ENCODE peak calls at places on chromosomes 3 and 15, in eight cellular contexts. Y is AG09309; Z is lower leg skin; U is epithelial cell of esophagus; N is MCF 10A; E is astrocyte of the spinal cord; D is activated T-helper 1 cell treated with anti-CD3 and anti-CD28 coated beads, Interleukin-12 subunit alpha, Interleukin-12 subunit beta, Interleukin-2, Interleukin-4 antibody, amounts not matched to agents 30 ng/mL and 10 ng/mL and 1 ng/mL, durations not matched to agents 14 hours and 24 hours and 36 hours; T is NCI-H748 treated with DMSO at 0.1 percent for 48 hours. W is an unnamed sample.

GRCh38 chr3:51967384-51968174 is at the start of gene PCBP4:
- DNase-seq in Y (no peak), Z (peak), U (peak), N (no peak), E (peak), D (peak), T (peak), W (no peak)

GRCh38 chr3:139378587-139378986 is 10.9 kb downstream of the COPB2 start:
- DNase-seq in Y (no peak), Z (no peak), U (peak), N (no peak), E (no peak), D (no peak), T (peak), W (no peak)

GRCh38 chr3:53253707-53254106 is 2.1 kb downstream of the TKT start:
- DNase-seq in Y (no peak), Z (no peak), U (no peak), N (no peak), E (no peak), D (no peak), T (no peak), W (no peak)

GRCh38 chr15:89127054-89127702 is 38.9 kb downstream of the ABHD2 start:
- DNase-seq in Y (no peak), Z (no peak), U (peak), N (peak), E (no peak), D (no peak), T (no peak), W (no peak)

GRCh38 chr3:147656023-147656422 is 246.9 kb downstream of the ZIC1 start:
- DNase-seq in Y (no peak), Z (no peak), U (no peak), N (no peak), E (peak), D (no peak), T (no peak), W (no peak)

GRCh38 chr3:127097516-127097915 is 95.4 kb upstream of the PRR23E start:
- DNase-seq in Y (no peak), Z (no peak), U (no peak), N (no peak), E (no peak), D (no peak), T (no peak), W (no peak)

GRCh38 chr15:45456212-45457106 is 66.1 kb downstream of the SLC30A4 start:
- DNase-seq in Y (peak), Z (peak), U (peak), N (peak), E (peak), D (peak), T (no peak), W (peak)

GRCh38 chr15:41115088-41115651 is 910 bp downstream of the INO80 start:
- DNase-seq in Y (no peak), Z (no peak), U (peak), N (peak), E (peak), D (no peak), T (no peak), W (no peak)

GRCh38 chr15:81080946-81081345 is 53.1 kb upstream of the CFAP161 start:
- DNase-seq in Y (no peak), Z (no peak), U (no peak), N (no peak), E (no peak), D (no peak), T (no peak), W (no peak)

GRCh38 chr3:187998611-187999010 is 155.3 kb upstream of the LPP start:
- DNase-seq in Y (no peak), Z (no peak), U (no peak), N (no peak), E (no peak), D (no peak), T (no peak), W (no peak)

GRCh38 chr3:161264771-161265343 is 43.7 kb downstream of the NMD3 start:
- DNase-seq in Y (no peak), Z (no peak), U (no peak), N (no peak), E (no peak), D (no peak), T (no peak), W (peak)

GRCh38 chr3:4856136-4856535 is 123.1 kb upstream of the BHLHE40 start:
- DNase-seq in Y (no peak), Z (no peak), U (no peak), N (no peak), E (no peak), D (no peak), T (no peak), W (no peak)

GRCh38 chr3:58164199-58164879 is 46.4 kb downstream of the DNASE1L3 start:
- DNase-seq in Y (no peak), Z (no peak), U (no peak), N (peak), E (peak), D (no peak), T (peak), W (no peak)

W was measured in BJ.